ENCODE peak calls at places on chromosomes 12 and 14, in four cellular contexts. L is choroid plexus epithelial cell, J is GM06990, D is AG04450. F is an unnamed sample.

GRCh38 chr12:88752183-88752582 is 171.9 kb upstream of the KITLG start:
- DNase-seq in L (no peak), J (no peak), D (no peak), F (no peak)

GRCh38 chr12:52387859-52388258 is 2.4 kb upstream of the KRT84 start:
- DNase-seq in L (no peak), J (no peak), D (no peak), F (no peak)

GRCh38 chr14:32102152-32102787 is 25.2 kb downstream of the ARHGAP5 start:
- DNase-seq in L (no peak), J (peak; percentile 24), D (no peak), F (no peak)

GRCh38 chr12:30622509-30622908 is 73.2 kb downstream of the IPO8 start:
- DNase-seq in L (peak; percentile 73), J (peak; percentile 17), D (peak; percentile 23), F (no peak)

GRCh38 chr12:19482036-19482435 is 42.7 kb downstream of the AEBP2 start:
- DNase-seq in L (no peak), J (no peak), D (no peak), F (no peak)

GRCh38 chr12:124551268-124552144 is 15.9 kb downstream of the NCOR2 start:
- DNase-seq in L (peak; percentile 58), J (peak; percentile 53), D (no peak), F (peak; percentile 68)

GRCh38 chr14:102590667-102591099 is 1.8 kb upstream of the RCOR1 start:
- DNase-seq in L (peak; percentile 54), J (no peak), D (no peak), F (no peak)

GRCh38 chr12:54300732-54301427 is at the start of gene NFE2:
- DNase-seq in L (peak; percentile 74), J (no peak), D (peak; percentile 51), F (peak; percentile 37)

GRCh38 chr14:66228267-66228970 is 257.8 kb upstream of the CCDC196 start:
- DNase-seq in L (peak; percentile 1), J (no peak), D (no peak), F (no peak)

GRCh38 chr12:59823535-59823934 is 227.7 kb downstream of the SLC16A7 start:
- DNase-seq in L (no peak), J (no peak), D (no peak), F (no peak)

GRCh38 chr12:28759334-28759733 is 389.7 kb upstream of the FAR2 start:
- DNase-seq in L (peak; percentile 12), J (no peak), D (no peak), F (no peak)

DNA sequence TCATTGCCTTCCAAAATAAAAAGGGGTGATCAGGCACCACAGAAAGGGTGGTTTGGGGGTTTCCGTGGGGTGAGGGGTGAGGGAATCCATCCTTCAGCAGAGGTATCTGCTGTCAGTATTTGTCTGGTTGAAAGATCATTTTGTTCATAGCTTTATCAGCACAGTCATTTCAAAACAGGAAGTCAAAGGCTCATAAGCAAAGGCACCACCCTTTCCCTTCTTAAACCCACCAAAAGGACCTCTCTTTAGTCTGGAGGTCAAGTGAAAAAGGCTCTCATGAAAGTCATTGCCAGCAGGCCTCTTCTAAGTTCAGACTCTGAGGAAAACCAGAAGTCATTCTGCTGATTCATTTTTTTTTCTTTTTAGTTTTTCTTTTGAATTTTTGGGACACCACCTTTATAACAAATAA is 6.2 kb downstream of the CHST11 start:
- DNase-seq in L (peak; percentile 33), J (peak; percentile 62), D (no peak), F (no peak)
- H3K4me3 ChIP-seq in L (no peak overlapping the region), J (no peak overlapping the region), D (no peak overlapping the region), F (no peak overlapping the region)

GRCh38 chr12:319116-319515 is 56.5 kb upstream of the SLC6A13 start:
- DNase-seq in L (peak; percentile 45), J (no peak), D (no peak), F (no peak)

GRCh38 chr12:323507-323906 is 60.9 kb upstream of the SLC6A13 start:
- DNase-seq in L (no peak), J (no peak), D (no peak), F (no peak)

GRCh38 chr12:325886-326285 is 63.2 kb downstream of the KDM5A start:
- DNase-seq in L (peak; percentile 10), J (no peak), D (no peak), F (no peak)

DNA sequence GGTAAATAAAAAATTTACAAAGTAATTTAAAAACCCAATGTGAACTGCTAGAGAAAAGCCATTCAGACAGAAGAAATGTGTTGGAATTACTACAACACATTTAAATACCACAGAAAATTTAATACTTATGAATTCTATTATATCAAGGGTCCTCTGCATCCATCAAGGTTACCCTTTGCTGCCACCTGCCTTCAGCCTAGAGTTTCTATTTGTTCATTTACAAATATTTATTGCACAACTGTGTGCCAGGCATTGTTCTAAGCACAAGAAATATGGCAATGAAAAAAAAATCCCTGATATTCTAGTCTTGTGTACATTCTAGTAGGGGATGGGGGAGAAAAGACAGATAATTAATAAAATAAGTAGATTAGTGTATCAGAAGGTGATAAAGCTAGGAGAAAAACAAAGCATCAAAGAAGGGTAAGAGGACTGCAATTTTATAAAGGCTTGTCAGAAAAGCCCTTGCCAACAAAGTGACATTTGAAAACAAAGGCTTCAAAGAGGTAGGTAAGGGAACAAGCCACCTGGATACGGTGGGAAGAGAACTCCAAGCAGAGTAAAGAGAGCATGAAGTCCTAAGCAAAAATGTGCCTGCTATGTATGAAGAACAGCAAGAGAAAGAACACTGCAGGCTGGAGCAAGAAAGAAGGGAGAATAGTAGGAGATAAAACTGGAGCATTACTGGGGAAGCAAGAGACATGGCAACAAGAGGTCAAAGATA is 59.1 kb upstream of the SLC6A13 start:
- DNase-seq in L (peak; percentile 31), J (no peak), D (no peak), F (no peak)
- TF ChIP-seq CTCF in L (peak; percentile 44), J (no peak), D (no peak), F (peak; percentile 33)

DNA sequence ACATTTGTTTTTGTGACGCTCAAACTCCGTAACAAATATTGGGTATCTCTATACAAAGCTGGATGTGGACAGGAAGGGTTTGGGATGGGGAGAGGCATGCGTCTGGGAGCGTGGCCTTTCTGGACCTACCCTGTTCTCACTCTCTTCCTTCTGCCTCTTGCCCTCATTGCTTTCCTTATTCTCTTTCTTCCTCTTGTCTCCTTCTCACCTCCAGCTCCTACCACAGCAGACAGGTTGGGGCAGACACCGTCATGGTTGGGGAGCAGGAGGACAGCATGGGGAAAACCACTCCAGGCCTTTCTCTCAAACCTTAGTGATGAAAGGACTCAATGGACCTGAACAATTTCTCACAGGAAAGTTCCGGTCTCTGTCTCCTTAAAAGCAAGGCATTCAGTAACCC is 465.3 kb downstream of the RAD51B start:
- DNase-seq in L (no peak), J (peak; percentile 69), D (no peak), F (no peak)
- H3K4me3 ChIP-seq in L (no peak overlapping the region), J (no peak overlapping the region), D (no peak overlapping the region), F (no peak overlapping the region)

DNA sequence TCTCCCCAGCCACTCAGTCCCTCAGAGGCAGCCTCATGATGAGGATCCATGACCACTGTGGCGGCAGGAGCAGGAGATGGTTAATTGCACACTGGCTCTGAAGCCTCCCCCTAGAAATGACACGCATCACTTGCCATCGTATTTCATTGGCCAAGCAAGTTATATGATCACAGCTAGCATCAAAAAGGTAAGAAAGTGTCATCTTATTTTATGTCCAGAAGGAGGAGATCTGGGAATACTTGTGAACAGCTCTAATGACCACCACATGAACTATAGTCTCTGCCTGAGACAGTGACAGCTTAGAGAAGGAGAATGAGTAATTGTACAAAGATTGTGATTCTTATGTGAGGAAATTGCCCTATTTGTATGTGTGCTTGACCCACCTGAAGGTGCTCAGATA is 363.4 kb downstream of the NUAK1 start:
- DNase-seq in L (peak; percentile 81), J (no peak), D (no peak), F (no peak)
- TF ChIP-seq CTCF in L (peak; percentile 42), J (no peak), D (no peak), F (peak; percentile 36)

F was measured in left ventricle myocardium inferior.